ENCODE peak calls at places on chromosomes 11 and 22, in six cellular contexts. U, K, J, V, Y and Q are unnamed samples.

GRCh38 chr11:33015621-33016551 is at the start of gene DEPDC7:
- DNase-seq in Y (no peak), U (peak), J (peak), K (peak), V (peak), Q (peak)

GRCh38 chr11:67632982-67633755 is 3.4 kb upstream of the NUDT8 start:
- DNase-seq in U (no peak), Y (no peak), K (no peak), V (no peak), J (no peak), Q (no peak)

GRCh38 chr11:68932358-68932757 is 28.7 kb downstream of the IGHMBP2 start:
- DNase-seq in K (no peak), Y (no peak), U (no peak), J (peak), V (no peak), Q (no peak)

GRCh38 chr11:64306876-64307622 is 1.7 kb downstream of the ESRRA start:
- DNase-seq in Y (no peak), K (peak), U (no peak), J (no peak), V (no peak), Q (peak)

GRCh38 chr22:20424937-20425587 is 12.6 kb downstream of the SCARF2 start:
- DNase-seq in K (no peak), Y (no peak), U (peak), J (peak), V (no peak), Q (no peak)

GRCh38 chr11:103673773-103674172 is 362.7 kb upstream of the DDI1 start:
- DNase-seq in K (no peak), V (no peak), U (no peak), J (no peak), Y (no peak), Q (no peak)

GRCh38 chr11:47928426-47928825 is 51.9 kb upstream of the PTPRJ start:
- DNase-seq in J (no peak), Y (no peak), U (no peak), K (no peak), V (no peak), Q (peak)

GRCh38 chr22:48744967-48745841 is 1082.5 kb downstream of the BRD1 start:
- DNase-seq in K (no peak), J (no peak), Y (no peak), U (no peak), V (no peak), Q (no peak)

GRCh38 chr11:85737738-85738137 is 51.7 kb upstream of the CCDC89 start:
- DNase-seq in V (no peak), Y (no peak), K (no peak), U (no peak), J (no peak), Q (no peak)

GRCh38 chr11:117438371-117439000 is 110.8 kb downstream of the CEP164 start:
- DNase-seq in Y (no peak), U (no peak), J (no peak), V (no peak), K (no peak), Q (no peak)

GRCh38 chr11:125165664-125166346 is 1.3 kb downstream of the PKNOX2 start:
- DNase-seq in K (no peak), V (no peak), J (no peak), Y (no peak), U (no peak), Q (no peak)

GRCh38 chr11:850777-851762 is 8.4 kb downstream of the TSPAN4 start:
- DNase-seq in V (no peak), U (peak), Y (no peak), K (no peak), J (peak), Q (no peak)

GRCh38 chr22:46379301-46379930 is 43.9 kb downstream of the TRMU start:
- DNase-seq in K (peak), Y (no peak), V (no peak), J (no peak), U (no peak), Q (no peak)

GRCh38 chr11:67665537-67666302 is 8.7 kb downstream of the ALDH3B2 start:
- DNase-seq in K (no peak), J (peak), Y (no peak), V (no peak), U (peak), Q (no peak)

GRCh38 chr11:112344040-112344413 is 83.4 kb upstream of the PLET1 start:
- DNase-seq in V (no peak), K (no peak), U (no peak), J (no peak), Y (no peak), Q (no peak)

GRCh38 chr22:37176464-37177061 is 11.5 kb downstream of the C1QTNF6 start:
- DNase-seq in V (no peak), J (peak), Y (no peak), U (no peak), K (no peak), Q (peak)

GRCh38 chr11:84420261-84420660 is 1134.1 kb upstream of the CCDC90B start:
- DNase-seq in J (no peak), U (no peak), Y (no peak), V (no peak), K (no peak), Q (no peak)

GRCh38 chr11:118918128-118918685 is 7.5 kb downstream of the BCL9L start:
- DNase-seq in J (peak), K (peak), Y (no peak), V (no peak), U (peak), Q (no peak)

GRCh38 chr11:74055938-74056337 is 47.1 kb upstream of the UCP3 start:
- DNase-seq in J (no peak), Y (no peak), K (peak), V (no peak), U (no peak), Q (no peak)

GRCh38 chr11:76235233-76236091 is 29.2 kb upstream of the WNT11 start:
- DNase-seq in V (peak), U (peak), J (peak), K (peak), Y (peak), Q (peak)

GRCh38 chr22:40403141-40403540 is 32.7 kb downstream of the SGSM3 start:
- DNase-seq in U (no peak), V (no peak), K (no peak), Y (no peak), J (no peak), Q (no peak)

GRCh38 chr11:117678651-117679407 is 118.2 kb downstream of the DSCAML1 start:
- DNase-seq in J (peak), V (no peak), K (no peak), Y (no peak), U (no peak), Q (no peak)

GRCh38 chr11:70445605-70446004 is 47.3 kb downstream of the CTTN start:
- DNase-seq in K (no peak), J (no peak), V (no peak), Y (no peak), U (no peak), Q (no peak)
- TF ChIP-seq GABPA in K (no peak), J (no peak), V (no peak), Y (no peak), U (no peak), Q (no peak)

DNA sequence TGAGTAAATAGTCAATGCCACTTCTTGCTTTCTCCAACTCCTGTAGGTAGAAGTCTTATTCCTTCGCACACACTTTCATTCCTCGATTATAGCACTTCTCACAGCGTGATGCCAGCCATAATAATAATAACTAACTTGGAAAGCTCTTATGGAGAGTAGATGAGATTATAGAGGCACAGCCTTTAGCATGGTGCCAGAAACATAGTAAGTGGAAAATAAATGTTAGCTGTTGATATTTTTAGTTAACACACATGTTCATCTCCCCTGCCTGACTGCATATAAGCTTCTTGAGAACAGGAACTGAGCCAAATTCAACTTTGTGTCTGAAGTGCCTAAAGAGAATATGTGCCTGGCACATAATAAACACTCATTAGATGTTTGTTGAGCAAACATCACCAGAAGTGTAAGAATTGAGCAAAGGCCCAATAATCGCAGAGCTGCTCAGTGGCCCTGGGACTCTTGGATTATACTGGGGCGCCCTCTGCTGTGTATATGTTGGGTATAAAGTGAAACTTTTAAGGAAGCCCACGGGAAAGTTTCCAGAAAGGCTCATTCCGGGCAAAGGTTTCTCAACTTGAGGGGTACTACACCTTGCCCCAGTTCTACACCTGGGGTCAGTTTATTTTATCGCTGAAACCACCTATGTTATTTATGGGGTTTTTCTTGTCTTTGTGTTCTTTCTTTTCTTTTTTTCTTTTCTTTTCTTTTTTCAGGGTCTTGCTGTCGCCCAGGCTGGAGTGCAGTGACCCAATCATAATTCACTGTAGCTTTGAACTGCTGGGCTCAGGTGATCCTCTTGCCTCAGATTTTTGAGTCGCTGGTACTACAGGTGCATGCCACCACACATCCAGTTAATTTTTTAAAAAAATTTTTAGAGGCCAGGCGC is 22.3 kb downstream of the SLN start:
- DNase-seq in U (peak), K (peak), J (peak), Y (no peak), V (no peak), Q (peak)
- TF ChIP-seq GABPA in U (no peak), K (no peak), J (no peak), Y (no peak), V (no peak), Q (no peak)

DNA sequence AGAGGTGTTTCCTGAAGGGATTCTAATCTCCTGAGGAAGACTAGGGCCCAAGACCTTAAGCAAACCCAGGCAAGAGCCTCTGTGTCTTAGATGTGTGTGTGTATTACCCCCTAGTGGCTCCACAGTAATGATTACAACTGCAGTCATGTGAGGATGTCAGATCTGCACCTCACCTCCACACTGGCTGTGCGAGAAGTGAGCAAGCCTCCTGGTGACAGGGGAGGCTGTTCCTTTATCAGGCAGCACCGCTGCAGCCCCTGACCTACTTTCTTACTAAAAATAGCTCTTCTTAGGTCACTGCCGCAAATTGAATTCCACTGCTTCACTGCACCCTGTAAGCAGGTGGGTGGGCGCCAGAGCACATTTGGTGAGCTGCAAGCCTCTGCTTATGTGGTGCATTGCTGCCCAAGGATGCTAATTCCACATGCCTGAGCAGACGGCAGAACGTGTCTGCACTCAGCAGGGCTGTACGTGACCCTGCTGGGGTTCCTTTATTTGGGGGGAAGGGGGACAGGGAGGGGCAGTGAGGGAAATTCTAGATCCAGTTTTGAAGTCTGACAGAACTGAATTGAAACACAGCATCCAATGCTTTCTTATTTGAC is 112.4 kb downstream of the KCNC1 start:
- DNase-seq in U (peak), Y (no peak), K (no peak), V (no peak), J (no peak), Q (no peak)
- TF ChIP-seq GABPA in U (no peak), Y (no peak), K (no peak), V (no peak), J (no peak), Q (no peak)

GRCh38 chr22:45212306-45212709 is 28.4 kb downstream of the KIAA0930 start:
- DNase-seq in K (no peak), J (peak), Y (no peak), V (no peak), U (no peak), Q (no peak)
- TF ChIP-seq GABPA in K (no peak), J (no peak), Y (no peak), V (no peak), U (no peak), Q (no peak)